ENCODE peak calls at places on chromosomes 2 and 18, in seven cellular contexts. I is K562, U is ovary, Q is heart left ventricle, W is Peyer's patch, E is lower leg skin, Y is body of pancreas. J is an unnamed sample.

GRCh38 chr2:224392545-224392944 is 9.4 kb downstream of the FAM124B start:
- DNase-seq in I (no peak), U (no peak), Q (no peak), W (no peak), E (no peak), Y (no peak), J (no peak)

GRCh38 chr2:96267159-96267971 is 1.3 kb downstream of the CIAO1 start:
- DNase-seq in I (peak), U (no peak), Q (no peak), W (peak), E (peak), Y (no peak), J (no peak)

GRCh38 chr2:58520903-58521302 is 279.8 kb upstream of the FANCL start:
- DNase-seq in I (no peak), U (no peak), Q (no peak), W (no peak), E (no peak), Y (no peak), J (no peak)

GRCh38 chr2:184923751-184924150 is 325.4 kb downstream of the ZNF804A start:
- DNase-seq in I (no peak), U (no peak), Q (no peak), W (no peak), E (no peak), Y (no peak), J (no peak)

GRCh38 chr2:241837197-241837596 is 21.5 kb downstream of the PDCD1 start:
- DNase-seq in I (no peak), U (no peak), Q (no peak), W (no peak), E (peak), Y (no peak), J (no peak)

GRCh38 chr18:59639136-59639535 is 58.1 kb downstream of the CCBE1 start:
- DNase-seq in I (no peak), U (no peak), Q (no peak), W (no peak), E (no peak), Y (no peak), J (no peak)

GRCh38 chr2:120765031-120765910 is 29.6 kb downstream of the GLI2 start:
- DNase-seq in I (no peak), U (peak), Q (peak), W (peak), E (peak), Y (peak), J (no peak)

GRCh38 chr2:30990176-30990575 is 148.1 kb downstream of the GALNT14 start:
- DNase-seq in I (no peak), U (no peak), Q (no peak), W (no peak), E (no peak), Y (no peak), J (no peak)

GRCh38 chr2:212845941-212846340 is 305.5 kb downstream of the IKZF2 start:
- DNase-seq in I (no peak), U (no peak), Q (no peak), W (no peak), E (no peak), Y (no peak), J (no peak)

GRCh38 chr2:113240915-113241911 is 37.5 kb downstream of the PAX8 start:
- DNase-seq in I (peak), U (no peak), Q (peak), W (peak), E (peak), Y (peak), J (no peak)

GRCh38 chr2:48965204-48965603 is 189.1 kb downstream of the FSHR start:
- DNase-seq in I (no peak), U (no peak), Q (no peak), W (no peak), E (no peak), Y (no peak), J (no peak)

GRCh38 chr18:60329131-60329530 is 43.4 kb downstream of the MC4R start:
- DNase-seq in I (no peak), U (no peak), Q (no peak), W (no peak), E (no peak), Y (no peak), J (no peak)

GRCh38 chr2:29831560-29831959 is 89.8 kb downstream of the ALK start:
- DNase-seq in I (no peak), U (no peak), Q (no peak), W (no peak), E (no peak), Y (no peak), J (no peak)

GRCh38 chr2:39873586-39873985 is 94.5 kb upstream of the THUMPD2 start:
- DNase-seq in I (no peak), U (no peak), Q (no peak), W (no peak), E (no peak), Y (no peak), J (no peak)

GRCh38 chr18:22728016-22728415 is 205.1 kb upstream of the RBBP8 start:
- DNase-seq in I (no peak), U (no peak), Q (no peak), W (no peak), E (no peak), Y (no peak), J (no peak)

GRCh38 chr2:176072951-176073904 is 10.5 kb downstream of the EVX2 start:
- DNase-seq in I (no peak), U (no peak), Q (no peak), W (no peak), E (no peak), Y (no peak), J (no peak)

GRCh38 chr18:24114924-24115549 is 23.8 kb upstream of the CABYR start:
- DNase-seq in I (no peak), U (no peak), Q (no peak), W (no peak), E (no peak), Y (no peak), J (no peak)

GRCh38 chr18:8609711-8610441 is 639 bp downstream of the RAB12 start:
- DNase-seq in I (no peak), U (peak), Q (no peak), W (peak), E (no peak), Y (peak), J (no peak)

GRCh38 chr2:146837857-146838256 is 1007.0 kb upstream of the ACVR2A start:
- DNase-seq in I (no peak), U (no peak), Q (no peak), W (no peak), E (no peak), Y (no peak), J (no peak)

GRCh38 chr2:39737661-39738060 is 41.4 kb downstream of the THUMPD2 start:
- DNase-seq in I (no peak), U (peak), Q (no peak), W (no peak), E (no peak), Y (no peak), J (no peak)

GRCh38 chr2:127576433-127577207 is 41.1 kb downstream of the MYO7B start:
- DNase-seq in I (no peak), U (no peak), Q (peak), W (no peak), E (peak), Y (no peak), J (no peak)

GRCh38 chr2:206086683-206087350 is 843 bp upstream of the INO80D start:
- DNase-seq in I (no peak), U (no peak), Q (no peak), W (no peak), E (no peak), Y (no peak), J (no peak)

GRCh38 chr2:18412980-18413793 is 147.3 kb downstream of the RDH14 start:
- DNase-seq in I (no peak), U (no peak), Q (no peak), W (no peak), E (no peak), Y (no peak), J (no peak)

GRCh38 chr18:9771977-9772660 is 64.0 kb downstream of the RAB31 start:
- DNase-seq in I (no peak), U (no peak), Q (no peak), W (no peak), E (peak), Y (no peak), J (no peak)

GRCh38 chr2:43424262-43425207 is 171.3 kb downstream of the THADA start:
- DNase-seq in I (no peak), U (no peak), Q (no peak), W (no peak), E (no peak), Y (no peak), J (no peak)

GRCh38 chr2:47631840-47632398 is 151.0 kb upstream of the MSH6 start:
- DNase-seq in I (no peak), U (no peak), Q (no peak), W (peak), E (no peak), Y (peak), J (no peak)

GRCh38 chr18:55912071-55912470 is 324.1 kb upstream of the TCF4 start:
- DNase-seq in I (no peak), U (no peak), Q (no peak), W (no peak), E (no peak), Y (no peak), J (no peak)

GRCh38 chr2:203038586-203038985 is 23.9 kb downstream of the NBEAL1 start:
- DNase-seq in I (no peak), U (no peak), Q (no peak), W (no peak), E (no peak), Y (no peak), J (no peak)

GRCh38 chr2:104476563-104476988 is 377.3 kb upstream of the POU3F3 start:
- DNase-seq in I (no peak), U (no peak), Q (no peak), W (no peak), E (no peak), Y (no peak), J (no peak)

GRCh38 chr2:205681836-205682238 is 464 bp upstream of the NRP2 start:
- DNase-seq in I (no peak), U (no peak), Q (no peak), W (peak), E (peak), Y (no peak), J (no peak)

GRCh38 chr2:238720232-238720672 is 127.6 kb upstream of the TWIST2 start:
- DNase-seq in I (peak), U (no peak), Q (no peak), W (no peak), E (peak), Y (no peak), J (no peak)

GRCh38 chr2:47065771-47066380 is 89.2 kb downstream of the STPG4 start:
- DNase-seq in I (no peak), U (no peak), Q (no peak), W (peak), E (no peak), Y (no peak), J (no peak)

GRCh38 chr2:71409611-71410010 is 43.8 kb upstream of the DYSF start:
- DNase-seq in I (no peak), U (no peak), Q (no peak), W (no peak), E (no peak), Y (no peak), J (no peak)

GRCh38 chr2:152222975-152223638 is 47.5 kb upstream of the STAM2 start:
- DNase-seq in I (no peak), U (peak), Q (peak), W (no peak), E (no peak), Y (peak), J (no peak)

GRCh38 chr2:179532890-179533289 is 268.3 kb upstream of the SESTD1 start:
- DNase-seq in I (no peak), U (no peak), Q (no peak), W (no peak), E (no peak), Y (no peak), J (no peak)

GRCh38 chr2:34815052-34815741 is 1216.1 kb upstream of the FAM98A start:
- DNase-seq in I (no peak), U (no peak), Q (no peak), W (no peak), E (no peak), Y (peak), J (no peak)

GRCh38 chr2:114642988-114643553 is 200.6 kb downstream of the DPP10 start:
- DNase-seq in I (no peak), U (no peak), Q (no peak), W (no peak), E (no peak), Y (no peak), J (no peak)

GRCh38 chr2:234701841-234702240 is 205.0 kb upstream of the ARL4C start:
- DNase-seq in I (no peak), U (no peak), Q (no peak), W (no peak), E (peak), Y (no peak), J (no peak)

GRCh38 chr2:16045653-16046352 is 105.5 kb downstream of the MYCN start:
- DNase-seq in I (no peak), U (no peak), Q (no peak), W (no peak), E (no peak), Y (no peak), J (no peak)
- TF ChIP-seq CTCF in I (no peak), U (no peak), Q (no peak), W (no peak), E (no peak), Y (no peak), J (no peak)

DNA sequence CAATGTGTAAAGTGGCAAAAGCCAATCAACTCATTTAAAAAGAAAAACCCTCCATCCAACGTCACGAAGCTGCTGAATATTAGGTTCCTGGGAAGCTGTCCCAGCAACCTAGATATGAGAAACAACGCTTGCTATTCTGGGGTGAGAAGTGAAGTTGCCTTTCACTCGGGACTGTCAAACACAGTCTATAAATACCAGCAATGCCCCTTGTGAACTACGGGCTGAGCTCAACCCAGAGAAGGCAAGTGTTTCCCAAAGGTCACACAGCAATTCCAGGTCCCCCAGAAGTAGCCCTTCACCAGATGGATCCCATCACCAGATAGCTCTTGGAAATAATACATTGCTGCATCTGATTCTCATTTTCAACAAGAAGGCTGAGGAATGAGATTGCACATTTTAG is 67.9 kb downstream of the BCL11A start:
- DNase-seq in I (no peak), U (no peak), Q (no peak), W (no peak), E (no peak), Y (no peak), J (no peak)
- H3K4me3 ChIP-seq in I (no peak), U (no peak), Q (no peak), W (no peak), E (no peak), Y (no peak), J (no peak)

GRCh38 chr18:11148655-11149440 is 521 bp downstream of the PIEZO2 start:
- DNase-seq in I (no peak), U (no peak), Q (no peak), W (no peak), E (no peak), Y (no peak), J (no peak)
- TF ChIP-seq POLR2A in I (no peak), U (no peak), Q (no peak), W (no peak), E (no peak), Y (no peak), J (no peak)

DNA sequence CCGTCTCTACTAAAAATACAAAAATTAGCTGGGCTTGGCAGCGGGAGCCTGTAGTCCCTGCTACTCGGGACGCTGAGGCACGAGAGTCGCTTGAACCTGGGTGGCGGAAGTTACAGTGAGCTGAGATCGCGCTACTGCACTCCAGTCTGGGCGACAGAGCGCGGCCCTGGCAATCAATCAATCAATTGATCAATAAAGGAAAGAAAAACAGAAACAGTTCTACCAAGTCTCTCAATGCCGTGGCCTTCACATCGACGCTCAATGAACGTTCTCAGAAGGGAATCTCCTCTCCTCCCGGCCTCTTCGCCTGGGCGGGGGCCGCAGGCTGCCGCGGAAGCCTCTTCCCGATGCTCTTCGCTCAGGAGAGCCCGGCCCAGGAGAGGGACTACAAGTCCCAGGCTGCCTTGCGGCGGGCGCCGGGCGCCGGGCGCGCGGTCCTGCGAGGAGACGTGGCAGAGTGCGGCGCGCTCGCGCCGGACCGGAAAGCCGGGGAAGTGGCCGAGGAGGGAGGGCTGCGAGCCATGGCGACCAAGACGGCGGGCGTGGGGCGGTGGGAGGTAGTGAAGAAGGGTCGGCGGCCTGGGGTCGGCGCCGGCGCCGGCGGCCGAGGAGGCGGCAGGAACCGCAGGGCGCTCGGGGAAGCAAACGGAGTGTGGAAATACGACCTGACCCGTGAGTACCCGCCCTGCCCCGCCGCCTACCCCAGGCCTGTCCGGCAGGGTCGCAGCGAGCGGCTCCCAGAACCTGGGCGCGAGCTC is at the start of gene TMEM214:
- DNase-seq in I (peak), U (peak), Q (peak), W (peak), E (peak), Y (peak), J (peak)
- TF ChIP-seq CTCF in I (no peak), U (peak), Q (no peak), W (no peak), E (no peak), Y (no peak), J (no peak)

GRCh38 chr2:28586864-28587263 is 91.0 kb downstream of the PLB1 start:
- DNase-seq in I (no peak), U (no peak), Q (no peak), W (no peak), E (peak), Y (no peak), J (no peak)

GRCh38 chr2:28582152-28582551 is 86.3 kb downstream of the PLB1 start:
- DNase-seq in I (no peak), U (no peak), Q (no peak), W (no peak), E (peak), Y (no peak), J (no peak)

GRCh38 chr2:28581312-28581711 is 85.5 kb downstream of the PLB1 start:
- DNase-seq in I (no peak), U (no peak), Q (no peak), W (no peak), E (peak), Y (no peak), J (no peak)

GRCh38 chr2:28582595-28582994 is 86.7 kb downstream of the PLB1 start:
- DNase-seq in I (no peak), U (no peak), Q (no peak), W (no peak), E (peak), Y (no peak), J (no peak)

GRCh38 chr2:28583899-28584553 is 88.2 kb downstream of the PLB1 start:
- DNase-seq in I (peak), U (peak), Q (peak), W (no peak), E (peak), Y (peak), J (no peak)
- H3K4me3 ChIP-seq in I (peak), U (no peak), Q (no peak), W (no peak), E (no peak), Y (no peak), J (peak)

DNA sequence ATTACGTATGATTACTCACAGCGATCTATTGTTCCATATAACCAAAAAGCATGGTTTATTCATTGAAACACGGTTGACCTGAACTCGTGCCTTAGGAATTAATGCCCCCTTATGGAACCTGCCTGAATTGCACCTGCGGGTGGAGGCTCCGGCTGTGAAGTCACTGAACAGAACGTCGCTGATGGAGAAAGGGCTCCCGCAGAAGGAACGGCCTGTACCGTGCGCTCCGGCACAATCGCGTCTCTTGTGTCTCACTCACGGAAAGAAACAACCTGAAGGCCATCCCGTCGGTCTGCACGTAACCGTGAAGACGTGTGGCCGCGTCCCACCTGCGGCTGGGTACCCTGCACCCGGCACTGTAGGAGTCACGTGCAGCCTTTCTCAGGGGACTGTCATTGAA is 133.1 kb downstream of the NFATC1 start:
- DNase-seq in I (peak), U (peak), Q (peak), W (peak), E (peak), Y (peak), J (no peak)
- TF ChIP-seq POLR2A in I (no peak), U (no peak), Q (no peak), W (no peak), E (no peak), Y (no peak), J (no peak)

DNA sequence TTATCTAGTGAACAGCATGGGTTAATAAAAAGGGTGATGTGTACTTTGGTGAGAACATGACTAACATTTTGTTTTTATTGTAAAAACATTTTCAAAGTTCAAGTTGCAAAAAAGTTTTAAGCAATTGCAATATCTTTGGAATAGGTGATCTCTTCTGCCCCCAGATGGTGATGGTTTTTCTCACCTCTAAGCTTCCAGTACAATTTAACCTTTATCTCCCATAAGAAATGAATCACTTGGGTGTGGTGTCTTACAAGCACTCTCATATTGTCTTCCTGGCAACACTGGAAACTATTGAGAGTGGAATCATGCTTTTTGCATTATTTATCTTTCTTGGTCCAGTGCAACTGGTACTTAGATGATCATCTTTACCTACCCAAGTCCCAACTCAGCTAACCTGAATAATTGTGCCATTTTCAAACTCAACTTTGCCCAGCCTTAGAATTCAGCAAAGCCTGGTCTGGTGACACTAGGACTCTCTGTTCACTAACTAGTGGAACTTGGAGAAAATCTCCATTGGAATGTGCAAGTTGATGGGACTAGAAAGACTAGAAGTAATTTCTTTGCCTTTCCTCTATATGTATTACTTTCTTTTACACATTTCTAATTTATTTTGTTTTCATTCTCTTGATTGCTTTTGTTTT is 964.6 kb upstream of the ZEB2 start:
- DNase-seq in I (peak), U (no peak), Q (no peak), W (no peak), E (no peak), Y (no peak), J (no peak)
- TF ChIP-seq CTCF in I (peak), U (no peak), Q (peak), W (peak), E (no peak), Y (no peak), J (no peak)

J was measured in esophagus squamous epithelium.